ENCODE peak calls at places on chromosomes 1 and 21, in eight cellular contexts. O is colonic mucosa, D is tibial artery, L is osteoblast, F is kidney, G is astrocyte, R is neural progenitor cell, A is H9. W is an unnamed sample.

GRCh38 chr1:185170291-185170848 is 13.4 kb downstream of the SWT1 start:
- DNase-seq in O (peak; percentile 41), D (no peak), L (peak; percentile 73), F (no peak), G (peak; percentile 30), R (peak; percentile 82), A (peak; percentile 73), W (no peak)

GRCh38 chr1:77010937-77011336 is 143.7 kb downstream of the ST6GALNAC5 start:
- DNase-seq in O (no peak), D (no peak), L (no peak), F (no peak), G (no peak), R (peak; percentile 56), A (no peak), W (no peak)

GRCh38 chr1:204358145-204358544 is 1.6 kb downstream of the PLEKHA6 start:
- DNase-seq in O (no peak), D (no peak), L (no peak), F (no peak), G (no peak), R (no peak), A (no peak), W (no peak)

GRCh38 chr1:187001198-187001904 is 172.6 kb downstream of the PLA2G4A start:
- DNase-seq in O (no peak), D (no peak), L (peak; percentile 42), F (no peak), G (peak; percentile 96), R (no peak), A (no peak), W (no peak)

GRCh38 chr1:45536886-45537285 is 13.7 kb upstream of the AKR1A1 start:
- DNase-seq in O (no peak), D (no peak), L (no peak), F (no peak), G (no peak), R (no peak), A (no peak), W (no peak)

GRCh38 chr1:39258146-39258924 is 53.8 kb downstream of the MACF1 start:
- DNase-seq in O (peak; percentile 77), D (peak; percentile 78), L (peak; percentile 88), F (no peak), G (peak; percentile 51), R (peak; percentile 77), A (peak; percentile 78), W (peak; percentile 67)

GRCh38 chr1:108886292-108886691 is 9.5 kb downstream of the GPSM2 start:
- DNase-seq in O (no peak), D (no peak), L (no peak), F (no peak), G (no peak), R (no peak), A (no peak), W (no peak)

GRCh38 chr1:242133351-242133750 is 134.5 kb upstream of the MAP1LC3C start:
- DNase-seq in O (no peak), D (no peak), L (no peak), F (no peak), G (no peak), R (no peak), A (no peak), W (no peak)

GRCh38 chr21:27645285-27645684 is 678.4 kb upstream of the ADAMTS5 start:
- DNase-seq in O (no peak), D (no peak), L (no peak), F (no peak), G (no peak), R (no peak), A (no peak), W (no peak)

GRCh38 chr1:11752359-11753208 is 9.4 kb upstream of the C1orf167 start:
- DNase-seq in O (no peak), D (no peak), L (peak; percentile 46), F (no peak), G (no peak), R (peak; percentile 52), A (no peak), W (no peak)

GRCh38 chr1:92973203-92973907 is 12.1 kb upstream of the DIPK1A start:
- DNase-seq in O (no peak), D (no peak), L (no peak), F (no peak), G (no peak), R (no peak), A (no peak), W (no peak)

GRCh38 chr1:201269900-201270410 is 13.4 kb upstream of the PKP1 start:
- DNase-seq in O (no peak), D (no peak), L (no peak), F (peak; percentile 46), G (no peak), R (no peak), A (peak; percentile 12), W (no peak)

GRCh38 chr1:232282541-232282940 is 347.4 kb downstream of the SIPA1L2 start:
- DNase-seq in O (no peak), D (no peak), L (no peak), F (no peak), G (peak; percentile 38), R (no peak), A (no peak), W (no peak)

GRCh38 chr21:42674351-42674940 is 21.0 kb downstream of the PDE9A start:
- DNase-seq in O (no peak), D (no peak), L (no peak), F (peak; percentile 86), G (no peak), R (peak; percentile 79), A (peak; percentile 84), W (no peak)

GRCh38 chr1:208048904-208049303 is 138.0 kb upstream of the CD34 start:
- DNase-seq in O (no peak), D (no peak), L (no peak), F (no peak), G (no peak), R (no peak), A (no peak), W (no peak)

GRCh38 chr1:7250826-7251800 is 465.9 kb downstream of the CAMTA1 start:
- DNase-seq in O (peak; percentile 6), D (no peak), L (no peak), F (no peak), G (no peak), R (no peak), A (no peak), W (no peak)

GRCh38 chr1:35536551-35537162 is 20.5 kb downstream of the KIAA0319L start:
- DNase-seq in O (no peak), D (no peak), L (no peak), F (no peak), G (no peak), R (no peak), A (no peak), W (no peak)

GRCh38 chr1:165635329-165635728 is 4.3 kb downstream of the MGST3 start:
- DNase-seq in O (no peak), D (no peak), L (no peak), F (no peak), G (no peak), R (no peak), A (no peak), W (no peak)

GRCh38 chr1:165635823-165636222 is 4.8 kb downstream of the MGST3 start:
- DNase-seq in O (no peak), D (no peak), L (no peak), F (no peak), G (no peak), R (no peak), A (no peak), W (no peak)

GRCh38 chr1:165634154-165634921 is 3.3 kb downstream of the MGST3 start:
- DNase-seq in O (no peak), D (no peak), L (no peak), F (no peak), G (no peak), R (no peak), A (no peak), W (no peak)

GRCh38 chr1:165639821-165640623 is 9.0 kb downstream of the MGST3 start:
- DNase-seq in O (no peak), D (no peak), L (no peak), F (no peak), G (peak; percentile 40), R (no peak), A (no peak), W (no peak)

DNA sequence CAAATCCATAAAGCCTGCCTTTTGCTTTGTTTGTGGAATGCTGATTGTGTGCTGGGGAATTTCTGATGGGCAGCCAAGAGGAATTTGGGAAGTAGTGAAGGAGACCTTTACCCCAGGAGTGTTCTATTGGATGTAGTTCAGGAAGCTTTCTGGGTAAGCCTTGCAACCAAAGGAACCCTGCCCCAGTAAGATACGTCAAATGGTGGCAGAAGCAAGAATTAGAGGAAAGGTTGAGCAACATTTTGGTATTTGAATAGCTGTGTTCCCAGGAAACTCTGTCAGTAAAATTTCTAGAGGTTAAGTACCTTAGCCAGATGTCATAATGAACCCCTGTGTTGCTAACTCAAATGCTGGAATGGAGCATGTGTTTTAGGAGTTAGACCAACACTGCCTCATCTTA is 6.4 kb downstream of the MGST3 start:
- DNase-seq in O (peak; percentile 46), D (no peak), L (peak; percentile 69), F (no peak), G (peak; percentile 82), R (no peak), A (no peak), W (no peak)
- H3K27ac ChIP-seq in O (peak overlapping the region; percentile 9), D (peak overlapping the region; percentile 50), L (peak overlapping the region; percentile 39), F (peak overlapping the region; percentile 77), G (no peak overlapping the region), R (no peak overlapping the region), A (no peak overlapping the region), W (no peak overlapping the region)

GRCh38 chr1:55428236-55428635 is 213.1 kb upstream of the USP24 start:
- DNase-seq in O (no peak), D (no peak), L (no peak), F (no peak), G (no peak), R (no peak), A (no peak), W (no peak)
- H3K27ac ChIP-seq in O (peak overlapping the region; percentile 1), D (peak overlapping the region; percentile 61), L (peak overlapping the region; percentile 92), F (no peak overlapping the region), G (peak overlapping the region; percentile 86), R (no peak overlapping the region), A (no peak overlapping the region), W (no peak overlapping the region)

GRCh38 chr1:244052011-244052727 is 1.1 kb downstream of the ZBTB18 start:
- DNase-seq in O (no peak), D (no peak), L (no peak), F (no peak), G (no peak), R (peak; percentile 57), A (no peak), W (no peak)
- H3K27ac ChIP-seq in O (peak overlapping the region; percentile 28), D (peak overlapping the region; percentile 70), L (no peak overlapping the region), F (no peak overlapping the region), G (no peak overlapping the region), R (no peak overlapping the region), A (no peak overlapping the region), W (peak overlapping the region; percentile 33)

DNA sequence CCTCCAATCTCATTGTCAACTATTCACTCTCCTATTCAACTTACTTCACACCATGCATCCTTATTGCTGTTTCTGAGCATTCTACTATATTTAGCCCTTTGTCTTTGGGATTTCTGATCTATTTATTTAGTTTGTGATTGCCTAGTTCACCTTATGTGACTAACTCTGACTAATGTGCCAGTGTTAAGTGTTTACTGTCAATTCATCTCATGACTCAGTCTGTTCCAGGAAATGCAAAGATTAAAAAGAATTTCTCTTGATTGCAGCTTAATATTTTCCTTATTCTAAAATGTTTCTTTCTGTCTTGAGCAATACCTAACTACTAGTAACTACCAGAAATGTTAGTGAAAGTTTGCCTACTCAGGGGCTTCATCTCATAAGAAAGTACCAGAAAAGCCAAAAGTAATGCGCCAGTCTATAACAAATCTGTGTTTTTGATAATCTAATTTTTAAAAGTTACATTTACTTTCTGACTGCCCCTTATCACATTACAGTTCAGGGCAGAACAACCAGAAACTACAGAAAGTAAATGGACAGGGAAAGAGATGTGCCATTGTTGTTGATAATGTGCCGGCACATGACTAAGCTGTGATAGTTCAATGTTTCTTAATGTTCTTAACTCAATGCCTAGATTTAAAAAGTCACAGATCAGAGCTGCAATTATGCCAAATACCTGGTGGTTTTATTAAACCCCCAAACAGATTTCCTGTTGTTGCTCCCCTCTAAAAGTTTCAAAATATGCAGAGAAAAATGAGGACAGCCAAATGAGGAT is 556.5 kb downstream of the PTBP2 start:
- DNase-seq in O (no peak), D (no peak), L (no peak), F (no peak), G (peak; percentile 89), R (no peak), A (no peak), W (no peak)
- H3K27ac ChIP-seq in O (no peak overlapping the region), D (no peak overlapping the region), L (peak overlapping the region; percentile 41), F (no peak overlapping the region), G (peak overlapping the region; percentile 80), R (no peak overlapping the region), A (no peak overlapping the region), W (no peak overlapping the region)

W was measured in substantia nigra.